ENCODE peak calls at places on chromosomes 5 and 9, in nine cellular contexts. X, Q, S, E, B, U, G, C and V are unnamed samples.

GRCh38 chr9:106634183-106634582 is 228.8 kb upstream of the ZNF462 start:
- DNase-seq in X (no peak), Q (no peak), S (no peak), E (no peak), B (peak; percentile 3), U (no peak), G (no peak), C (no peak), V (no peak)

GRCh38 chr9:110095238-110095637 is 112.7 kb downstream of the C9orf152 start:
- DNase-seq in X (no peak), Q (no peak), S (peak; percentile 44), E (no peak), B (peak; percentile 89), U (peak; percentile 71), G (no peak), C (no peak), V (no peak)

GRCh38 chr9:88174324-88174723 is 36.0 kb upstream of the SPATA31C2 start:
- DNase-seq in X (no peak), Q (no peak), S (no peak), E (no peak), B (no peak), U (no peak), G (no peak), C (no peak), V (no peak)

GRCh38 chr9:114524401-114524800 is 19.1 kb upstream of the WHRN start:
- DNase-seq in X (no peak), Q (no peak), S (no peak), E (no peak), B (peak; percentile 11), U (no peak), G (no peak), C (no peak), V (no peak)

GRCh38 chr9:122216138-122216797 is 12.5 kb downstream of the LHX6 start:
- DNase-seq in X (no peak), Q (no peak), S (no peak), E (no peak), B (no peak), U (no peak), G (no peak), C (no peak), V (no peak)

GRCh38 chr9:123972618-123973017 is 39.0 kb upstream of the LHX2 start:
- DNase-seq in X (no peak), Q (no peak), S (no peak), E (no peak), B (no peak), U (no peak), G (no peak), C (no peak), V (no peak)

GRCh38 chr9:83955985-83956287 is 24.1 kb downstream of the HNRNPK start:
- DNase-seq in X (peak; percentile 74), Q (no peak), S (no peak), E (no peak), B (no peak), U (no peak), G (no peak), C (no peak), V (no peak)

GRCh38 chr5:1910861-1911772 is 28.4 kb upstream of the IRX4 start:
- DNase-seq in X (peak; percentile 64), Q (no peak), S (no peak), E (peak; percentile 15), B (no peak), U (no peak), G (no peak), C (no peak), V (no peak)

GRCh38 chr5:54766748-54767147 is 218.6 kb downstream of the ESM1 start:
- DNase-seq in X (no peak), Q (no peak), S (no peak), E (no peak), B (no peak), U (no peak), G (no peak), C (no peak), V (no peak)

GRCh38 chr5:124790261-124790894 is 43.9 kb upstream of the ZNF608 start:
- DNase-seq in X (no peak), Q (no peak), S (peak; percentile 78), E (no peak), B (peak; percentile 43), U (peak; percentile 55), G (no peak), C (no peak), V (no peak)

GRCh38 chr5:42612997-42613396 is 143.6 kb upstream of the CCDC152 start:
- DNase-seq in X (no peak), Q (no peak), S (peak; percentile 84), E (no peak), B (peak; percentile 52), U (peak; percentile 26), G (no peak), C (no peak), V (no peak)

GRCh38 chr5:154395407-154396106 is 50.2 kb upstream of the SAP30L start:
- DNase-seq in X (no peak), Q (no peak), S (peak; percentile 51), E (no peak), B (no peak), U (no peak), G (no peak), C (peak; percentile 82), V (no peak)

GRCh38 chr5:175885813-175886212 is 14.4 kb downstream of the CPLX2 start:
- DNase-seq in X (no peak), Q (no peak), S (no peak), E (no peak), B (no peak), U (no peak), G (no peak), C (no peak), V (no peak)

GRCh38 chr9:12958279-12958678 is 183.5 kb downstream of the LURAP1L start:
- DNase-seq in X (no peak), Q (no peak), S (no peak), E (no peak), B (no peak), U (no peak), G (no peak), C (no peak), V (no peak)

GRCh38 chr5:1731091-1731639 is 68.5 kb downstream of the MRPL36 start:
- DNase-seq in X (peak; percentile 43), Q (no peak), S (no peak), E (no peak), B (no peak), U (no peak), G (no peak), C (peak; percentile 22), V (no peak)

GRCh38 chr9:137278061-137278912 is 761 bp downstream of the TOR4A start:
- DNase-seq in X (peak; percentile 72), Q (peak; percentile 30), S (peak; percentile 48), E (no peak), B (peak; percentile 42), U (no peak), G (no peak), C (peak; percentile 84), V (no peak)

GRCh38 chr5:78260771-78261170 is 33.7 kb downstream of the AP3B1 start:
- DNase-seq in X (no peak), Q (no peak), S (no peak), E (no peak), B (no peak), U (peak; percentile 73), G (no peak), C (no peak), V (no peak)

DNA sequence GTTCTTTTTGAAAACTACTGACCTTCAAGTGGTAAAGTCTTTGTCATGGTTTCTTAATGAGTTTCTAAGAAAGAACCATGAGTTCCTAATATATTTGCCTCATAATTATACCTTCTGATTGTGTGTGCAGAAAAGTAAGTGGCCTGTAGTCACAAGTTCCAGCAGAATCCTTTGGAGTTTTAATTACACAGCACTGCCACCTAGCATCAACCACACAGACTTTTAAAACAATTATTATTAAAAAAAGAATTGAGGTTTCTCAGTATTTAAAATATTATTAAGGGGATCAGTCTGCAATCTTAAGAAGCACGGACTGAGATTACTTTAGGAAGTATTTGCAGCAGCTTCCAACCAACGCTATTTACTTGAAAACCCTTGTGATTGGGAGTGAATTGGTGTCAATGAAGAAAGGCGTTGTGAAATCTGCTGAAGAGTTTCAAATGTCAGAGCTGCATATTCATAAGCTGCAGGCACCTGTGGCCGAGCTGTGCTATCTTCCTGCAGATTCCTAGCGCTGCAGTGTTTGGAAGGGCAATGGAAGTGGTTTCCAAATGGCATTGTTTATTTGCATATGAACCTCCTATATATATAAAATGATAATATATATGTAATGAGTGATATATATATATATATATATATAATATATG is 1074.2 kb upstream of the WWC1 start:
- DNase-seq in X (no peak), Q (no peak), S (peak; percentile 11), E (no peak), B (no peak), U (no peak), G (no peak), C (peak; percentile 51), V (no peak)
- TF ChIP-seq CTCF in X (no peak), Q (no peak), S (no peak), E (no peak), B (no peak), U (no peak), G (no peak), C (no peak), V (no peak)

DNA sequence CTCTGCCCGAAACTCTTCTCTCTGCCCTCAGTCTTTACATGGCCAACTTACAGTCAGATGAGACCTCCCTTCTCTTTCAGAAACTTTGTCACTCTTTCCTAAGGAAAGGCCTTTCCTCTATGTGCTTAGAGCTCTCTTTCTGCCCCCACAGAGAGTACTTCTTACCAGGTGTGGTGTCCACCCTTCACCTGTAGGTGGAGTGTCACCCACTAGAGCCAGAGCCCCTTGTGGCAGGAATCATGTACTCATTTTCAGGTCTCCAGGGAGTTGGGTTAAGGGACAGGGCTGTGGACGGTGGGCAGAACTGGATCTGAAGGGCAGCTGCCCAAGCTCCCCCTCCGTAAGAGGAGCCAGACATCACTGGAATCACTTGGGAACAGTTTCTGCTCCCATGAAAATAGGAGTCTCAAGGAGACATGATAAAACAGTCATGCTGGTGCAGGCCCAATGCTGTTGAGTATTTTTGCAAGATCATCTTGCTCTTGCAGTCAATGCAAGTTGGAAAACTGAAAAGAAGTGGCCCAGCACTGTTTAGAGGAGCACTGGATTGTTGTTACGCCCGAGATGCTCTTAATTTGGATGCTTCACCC is 436.7 kb downstream of the ZSWIM6 start:
- DNase-seq in X (no peak), Q (no peak), S (peak; percentile 8), E (no peak), B (peak; percentile 25), U (peak; percentile 3), G (no peak), C (peak; percentile 90), V (no peak)
- TF ChIP-seq CTCF in X (no peak), Q (no peak), S (peak; percentile 57), E (no peak), B (peak; percentile 94), U (peak; percentile 62), G (peak; percentile 49), C (peak; percentile 100), V (peak; percentile 44)

GRCh38 chr5:16931334-16932110 is 4.6 kb downstream of the MYO10 start:
- DNase-seq in X (no peak), Q (no peak), S (peak; percentile 25), E (no peak), B (no peak), U (no peak), G (no peak), C (no peak), V (no peak)
- TF ChIP-seq CTCF in X (no peak), Q (no peak), S (no peak), E (no peak), B (no peak), U (no peak), G (no peak), C (no peak), V (no peak)

DNA sequence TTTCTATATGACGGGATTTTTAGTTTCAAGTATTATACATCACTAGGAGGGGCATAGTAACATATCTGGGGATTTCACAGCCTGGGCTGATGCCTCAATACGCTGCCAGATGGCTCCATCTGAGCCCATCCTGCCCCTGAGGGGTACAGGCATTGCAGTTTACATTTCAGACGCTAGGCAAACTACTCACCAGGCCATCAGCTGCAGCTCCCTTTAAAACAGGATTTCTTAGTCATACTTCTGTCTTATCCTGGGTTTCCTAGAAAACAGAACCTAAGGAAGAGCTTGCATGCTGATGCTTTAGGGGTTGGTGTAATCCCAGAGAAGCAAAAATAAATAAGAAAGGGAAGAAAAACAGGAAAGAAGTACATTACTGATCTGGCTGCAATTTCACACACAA is 372.8 kb upstream of the PIK3R1 start:
- DNase-seq in X (no peak), Q (no peak), S (peak; percentile 62), E (no peak), B (peak; percentile 2), U (no peak), G (no peak), C (peak; percentile 53), V (no peak)
- TF ChIP-seq CTCF in X (no peak), Q (no peak), S (peak; percentile 40), E (no peak), B (peak; percentile 29), U (no peak), G (peak; percentile 20), C (peak; percentile 69), V (peak; percentile 10)